ENCODE peak calls at places on chromosome 17, in four cellular contexts. S is WTC11, Q is K562, U is HepG2. X is an unnamed sample.

GRCh38 chr17:62966426-62967110 is 533 bp downstream of the TANC2 start:
- DNase-seq in U (no peak), S (peak), Q (peak), X (peak)

GRCh38 chr17:43858201-43858600 is 11.2 kb downstream of the CD300LG start:
- DNase-seq in Q (no peak), U (no peak), S (no peak), X (no peak)

GRCh38 chr17:66508896-66509843 is 206.8 kb downstream of the PRKCA start:
- DNase-seq in S (no peak), U (no peak), Q (peak), X (no peak)

GRCh38 chr17:77501751-77502625 is 361.2 kb downstream of the SEC14L1 start:
- DNase-seq in U (no peak), Q (no peak), S (peak), X (no peak)

GRCh38 chr17:51119415-51120356 is 982 bp downstream of the SPAG9 start:
- DNase-seq in S (peak), Q (peak), U (peak), X (peak)

GRCh38 chr17:50045154-50045553 is 10.8 kb upstream of the ITGA3 start:
- DNase-seq in Q (no peak), U (no peak), S (no peak), X (no peak)

GRCh38 chr17:37743875-37744632 is 805 bp downstream of the HNF1B start:
- DNase-seq in U (peak), S (peak), Q (no peak), X (no peak)

GRCh38 chr17:29731589-29731929 is 108.8 kb upstream of the CORO6 start:
- DNase-seq in Q (no peak), U (no peak), S (no peak), X (no peak)

GRCh38 chr17:80859004-80859941 is 132.4 kb upstream of the CHMP6 start:
- DNase-seq in U (no peak), S (no peak), Q (no peak), X (no peak)

GRCh38 chr17:81917565-81918332 is at the start of gene SIRT7:
- DNase-seq in U (peak), S (peak), Q (peak), X (peak)

GRCh38 chr17:71432378-71433315 is 688.2 kb upstream of the SOX9 start:
- DNase-seq in Q (no peak), S (no peak), U (no peak), X (no peak)

GRCh38 chr17:82014432-82014831 is 8.2 kb downstream of the CENPX start:
- DNase-seq in U (no peak), Q (no peak), S (no peak), X (no peak)

GRCh38 chr17:61837175-61838051 is 25.9 kb downstream of the BRIP1 start:
- DNase-seq in U (peak), S (peak), Q (peak), X (peak)

GRCh38 chr17:46117117-46117516 is 76.1 kb downstream of the KANSL1 start:
- DNase-seq in U (no peak), S (no peak), Q (no peak), X (no peak)

GRCh38 chr17:63984651-63985386 is 12.1 kb upstream of the SCN4A start:
- DNase-seq in Q (no peak), U (peak), S (no peak), X (no peak)

GRCh38 chr17:915416-916201 is 64.0 kb downstream of the NXN start:
- DNase-seq in Q (no peak), S (no peak), U (no peak), X (no peak)

GRCh38 chr17:81483085-81483861 is 29.3 kb downstream of the ACTG1 start:
- DNase-seq in U (no peak), Q (no peak), S (peak), X (no peak)

GRCh38 chr17:27612160-27612767 is 18.7 kb upstream of the LGALS9 start:
- DNase-seq in Q (no peak), S (no peak), U (no peak), X (no peak)

GRCh38 chr17:13792314-13792713 is 190.6 kb upstream of the HS3ST3A1 start:
- DNase-seq in S (no peak), Q (no peak), U (no peak), X (no peak)

GRCh38 chr17:37239690-37240344 is 136.0 kb upstream of the C17orf78 start:
- DNase-seq in U (peak), S (no peak), Q (peak), X (peak)

GRCh38 chr17:77458202-77459017 is 317.6 kb downstream of the SEC14L1 start:
- DNase-seq in U (no peak), S (no peak), Q (no peak), X (no peak)

GRCh38 chr17:76734080-76734840 is 2.9 kb downstream of the SRSF2 start:
- DNase-seq in Q (no peak), U (no peak), S (no peak), X (no peak)

GRCh38 chr17:3029213-3029913 is 34.0 kb downstream of the OR1D5 start:
- DNase-seq in S (no peak), U (no peak), Q (no peak), X (no peak)

GRCh38 chr17:53191878-53192277 is 630.8 kb upstream of the KIF2B start:
- DNase-seq in U (no peak), Q (no peak), S (no peak), X (no peak)

GRCh38 chr17:45948881-45949624 is 50.0 kb upstream of the STH start:
- DNase-seq in Q (peak), U (peak), S (peak), X (peak)

GRCh38 chr17:56514899-56515298 is 78.6 kb upstream of the NOG start:
- DNase-seq in S (no peak), U (no peak), Q (no peak), X (no peak)

GRCh38 chr17:50123649-50124349 is 6.2 kb downstream of the SAMD14 start:
- DNase-seq in Q (no peak), S (no peak), U (no peak), X (peak)

GRCh38 chr17:49985310-49985990 is 9.6 kb downstream of the DLX3 start:
- DNase-seq in S (no peak), U (no peak), Q (no peak), X (no peak)

GRCh38 chr17:50481648-50482047 is 3.0 kb downstream of the RSAD1 start:
- DNase-seq in U (no peak), Q (no peak), S (no peak), X (no peak)

GRCh38 chr17:50521517-50521916 is 11.0 kb upstream of the EPN3 start:
- DNase-seq in S (no peak), U (no peak), Q (no peak), X (no peak)

GRCh38 chr17:34624767-34625389 is 45.5 kb downstream of the TMEM132E start:
- DNase-seq in Q (no peak), U (no peak), S (no peak), X (no peak)

DNA sequence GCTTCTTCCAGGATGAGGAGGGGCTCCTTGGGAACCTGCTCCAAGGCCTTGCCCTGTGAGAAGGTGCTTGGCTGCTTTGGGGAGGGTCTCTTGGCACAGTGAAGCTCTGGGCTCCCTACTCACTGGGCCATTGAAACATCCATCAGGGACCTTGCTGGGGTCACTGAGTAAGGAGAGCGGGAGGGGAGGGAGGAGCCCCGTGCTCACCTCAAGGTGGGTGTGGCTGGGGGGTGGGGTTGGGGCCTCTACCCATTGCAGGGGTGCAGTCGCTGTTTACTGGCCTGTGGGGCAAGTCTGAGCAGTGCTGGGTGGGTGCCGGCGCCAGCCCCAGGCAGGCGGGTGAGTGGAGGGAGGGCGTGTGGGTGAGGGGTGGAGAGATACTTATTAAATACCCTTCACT is 9.9 kb downstream of the TNS4 start:
- DNase-seq in U (no peak), S (no peak), Q (no peak), X (no peak)
- TF ChIP-seq ELF4 in U (no peak), S (no peak), Q (no peak), X (no peak)

DNA sequence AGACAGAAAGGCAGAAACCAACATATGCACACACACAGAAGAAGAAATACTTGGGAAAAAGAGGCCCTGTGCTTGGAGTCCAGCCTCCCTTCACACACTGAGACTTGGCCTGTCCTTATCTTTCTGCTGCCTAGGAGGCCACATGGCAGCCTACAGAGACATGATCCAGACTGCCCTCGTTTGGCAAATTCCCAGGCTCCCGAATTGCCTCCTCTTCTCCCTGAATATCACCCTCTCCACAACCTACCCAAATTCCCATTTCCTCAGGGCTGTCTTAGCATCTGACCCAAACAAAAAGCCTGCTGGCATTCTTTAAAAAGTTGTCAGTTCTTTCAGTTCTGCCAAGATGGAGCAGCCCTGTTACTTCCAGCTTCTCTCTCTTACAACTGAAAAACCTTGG is 59.8 kb downstream of the DNAH17 start:
- DNase-seq in U (no peak), S (no peak), Q (no peak), X (no peak)
- TF ChIP-seq ELF4 in U (no peak), S (no peak), Q (no peak), X (no peak)

GRCh38 chr17:48541036-48541573 is 3.8 kb downstream of the HOXB2 start:
- DNase-seq in U (no peak), Q (no peak), S (no peak), X (no peak)

GRCh38 chr17:48541574-48542113 is 3.3 kb downstream of the HOXB2 start:
- DNase-seq in U (no peak), S (no peak), Q (peak), X (no peak)

GRCh38 chr17:48542956-48543853 is 1.7 kb downstream of the HOXB2 start:
- DNase-seq in Q (no peak), S (peak), U (no peak), X (peak)

GRCh38 chr17:48543854-48544355 is 1.0 kb downstream of the HOXB2 start:
- DNase-seq in U (no peak), S (no peak), Q (peak), X (no peak)

DNA sequence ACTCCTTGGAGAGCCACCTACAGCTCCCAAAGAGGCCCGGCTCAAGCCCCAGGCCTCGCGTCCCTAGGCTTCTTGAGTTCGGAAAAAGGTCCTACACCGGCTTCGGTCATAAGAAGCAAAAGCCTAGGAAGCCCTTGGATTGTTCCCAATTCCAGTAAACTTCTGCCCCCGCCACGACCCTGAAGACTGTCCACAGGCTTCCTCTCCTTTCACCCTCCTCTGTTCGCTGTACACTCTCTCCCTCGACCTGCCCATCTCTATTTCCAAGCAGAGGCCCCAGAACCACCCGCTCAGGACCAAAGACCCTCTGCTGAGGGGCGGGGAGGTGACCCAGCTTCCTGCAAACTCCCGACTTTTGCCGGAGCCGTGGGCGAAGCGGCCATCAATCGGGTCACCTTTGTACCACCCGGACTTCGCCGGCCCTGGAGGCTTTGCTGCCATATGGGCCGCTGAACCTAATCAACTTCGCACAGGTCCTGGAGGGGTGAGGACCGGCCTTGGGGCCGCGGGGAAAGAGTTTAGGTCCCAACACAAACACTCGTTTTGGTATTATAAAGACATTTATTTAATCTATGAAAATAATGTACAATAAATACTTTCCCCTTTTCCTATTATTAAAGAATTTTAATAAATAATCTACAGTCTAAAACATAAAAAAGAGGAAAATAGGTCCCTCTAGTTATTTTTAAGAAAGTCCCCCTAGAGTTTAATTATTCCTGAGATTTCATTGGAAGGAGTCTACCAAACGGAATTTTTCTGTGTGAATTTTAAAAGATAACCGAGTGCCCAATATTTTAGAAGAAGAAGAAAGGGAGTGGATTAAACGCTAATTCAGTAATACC is 2.6 kb downstream of the HOXB2 start:
- DNase-seq in S (no peak), U (no peak), Q (no peak), X (no peak)
- TF ChIP-seq ELF4 in S (no peak), U (no peak), Q (no peak), X (no peak)

GRCh38 chr17:7295230-7296180 is 1.1 kb upstream of the YBX2 start:
- DNase-seq in Q (no peak), S (no peak), U (no peak), X (no peak)
- TF ChIP-seq ELF4 in Q (no peak), S (no peak), U (no peak), X (no peak)

GRCh38 chr17:74513987-74514631 is 17.2 kb downstream of the CD300LB start:
- DNase-seq in S (no peak), U (peak), Q (peak), X (peak)

GRCh38 chr17:74515941-74516340 is 15.3 kb downstream of the CD300LB start:
- DNase-seq in Q (no peak), U (no peak), S (no peak), X (no peak)

GRCh38 chr17:74512624-74513084 is 18.6 kb downstream of the CD300LB start:
- DNase-seq in Q (no peak), S (no peak), U (no peak), X (no peak)

GRCh38 chr17:74516561-74516960 is 14.7 kb downstream of the CD300LB start:
- DNase-seq in S (no peak), U (no peak), Q (no peak), X (no peak)

DNA sequence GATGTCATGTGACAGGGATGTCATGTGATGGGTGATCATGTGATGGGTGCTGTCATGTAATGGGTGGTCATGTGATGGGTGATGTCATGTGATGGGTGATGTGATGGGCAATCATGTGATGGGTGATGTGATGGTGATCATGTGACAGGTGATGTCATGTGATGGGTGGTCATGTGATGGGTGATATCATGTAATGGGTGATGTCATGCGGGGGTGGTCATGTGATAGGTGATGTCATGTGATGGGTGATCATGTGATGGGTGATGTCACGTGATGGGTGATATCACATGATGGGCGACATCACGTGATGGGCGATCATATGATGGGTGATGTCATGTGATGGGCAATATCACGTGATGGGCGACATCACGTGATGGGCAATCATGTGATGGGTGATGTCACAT is 16.6 kb downstream of the CD300LB start:
- DNase-seq in S (no peak), Q (peak), U (no peak), X (peak)
- TF ChIP-seq ELF4 in S (no peak), Q (peak), U (no peak), X (no peak)

DNA sequence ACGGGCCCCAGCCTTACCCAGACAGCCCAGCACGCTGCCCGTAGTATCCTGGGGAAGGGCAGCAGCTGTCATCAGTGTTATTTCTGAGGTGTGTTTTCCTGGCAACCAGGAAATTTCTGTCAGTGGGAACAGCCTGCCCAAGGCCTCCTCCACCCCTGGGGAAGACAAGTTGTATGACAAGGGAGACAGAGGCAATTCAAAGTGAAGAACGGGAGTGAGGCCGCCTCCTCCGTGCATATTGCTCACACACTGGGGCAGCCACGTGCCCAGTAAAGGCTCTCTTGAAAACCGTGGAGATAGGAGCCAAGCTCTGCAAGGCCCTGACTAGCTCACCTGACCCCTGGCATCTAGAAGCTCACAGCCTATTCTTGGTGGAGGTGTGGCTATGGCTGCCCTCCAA is 57.6 kb downstream of the RAI1 start:
- DNase-seq in Q (no peak), U (no peak), S (no peak), X (no peak)
- TF ChIP-seq ELF4 in Q (no peak), U (no peak), S (no peak), X (no peak)

X was measured in HEK293T.